ENCODE peak calls at places on chromosomes 5 and 9, in six cellular contexts. One of them, this sample, is unnamed.

GRCh38 chr9:108953983-108954574 is 19.9 kb downstream of the ABITRAM start:
- DNase-seq in C1 segment of cervical spinal cord: no peak
- DNase-seq in stimulated activated CD8-positive, alpha-beta memory T cell treated with anti-CD3 and anti-CD28 coated beads, Interleukin-7, amount 100 ng/mL, for 24 hours: no peak
- DNase-seq in HTR-8/SVneo: peak
- DNase-seq in H7: peak
- DNase-seq in non-pigmented ciliary epithelial cell: no peak
- DNase-seq in this sample: peak

GRCh38 chr5:172788771-172789686 is 18.0 kb upstream of the DUSP1 start:
- DNase-seq in H7: no peak
- DNase-seq in C1 segment of cervical spinal cord: no peak
- DNase-seq in non-pigmented ciliary epithelial cell: no peak
- DNase-seq in HTR-8/SVneo: no peak
- DNase-seq in stimulated activated CD8-positive, alpha-beta memory T cell treated with anti-CD3 and anti-CD28 coated beads, Interleukin-7, amount 100 ng/mL, for 24 hours: no peak
- DNase-seq in this sample: no peak

GRCh38 chr9:72540348-72540873 is 19.0 kb downstream of the TMC1 start:
- DNase-seq in HTR-8/SVneo: no peak
- DNase-seq in non-pigmented ciliary epithelial cell: no peak
- DNase-seq in stimulated activated CD8-positive, alpha-beta memory T cell treated with anti-CD3 and anti-CD28 coated beads, Interleukin-7, amount 100 ng/mL, for 24 hours: no peak
- DNase-seq in C1 segment of cervical spinal cord: no peak
- DNase-seq in H7: no peak
- DNase-seq in this sample: no peak

GRCh38 chr9:127537014-127537413 is 75.1 kb upstream of the STXBP1 start:
- DNase-seq in H7: peak
- DNase-seq in non-pigmented ciliary epithelial cell: no peak
- DNase-seq in C1 segment of cervical spinal cord: no peak
- DNase-seq in stimulated activated CD8-positive, alpha-beta memory T cell treated with anti-CD3 and anti-CD28 coated beads, Interleukin-7, amount 100 ng/mL, for 24 hours: no peak
- DNase-seq in HTR-8/SVneo: no peak
- DNase-seq in this sample: no peak

GRCh38 chr5:113330533-113331200 is 104.1 kb downstream of the TSSK1B start:
- DNase-seq in non-pigmented ciliary epithelial cell: no peak
- DNase-seq in HTR-8/SVneo: peak
- DNase-seq in H7: no peak
- DNase-seq in C1 segment of cervical spinal cord: no peak
- DNase-seq in stimulated activated CD8-positive, alpha-beta memory T cell treated with anti-CD3 and anti-CD28 coated beads, Interleukin-7, amount 100 ng/mL, for 24 hours: no peak
- DNase-seq in this sample: peak

GRCh38 chr9:113568481-113569321 is 105.2 kb downstream of the RGS3 start:
- DNase-seq in stimulated activated CD8-positive, alpha-beta memory T cell treated with anti-CD3 and anti-CD28 coated beads, Interleukin-7, amount 100 ng/mL, for 24 hours: no peak
- DNase-seq in H7: no peak
- DNase-seq in HTR-8/SVneo: no peak
- DNase-seq in C1 segment of cervical spinal cord: no peak
- DNase-seq in non-pigmented ciliary epithelial cell: no peak
- DNase-seq in this sample: no peak

GRCh38 chr5:129499208-129499852 is 39.2 kb downstream of the ADAMTS19 start:
- DNase-seq in non-pigmented ciliary epithelial cell: no peak
- DNase-seq in HTR-8/SVneo: no peak
- DNase-seq in stimulated activated CD8-positive, alpha-beta memory T cell treated with anti-CD3 and anti-CD28 coated beads, Interleukin-7, amount 100 ng/mL, for 24 hours: no peak
- DNase-seq in H7: no peak
- DNase-seq in C1 segment of cervical spinal cord: no peak
- DNase-seq in this sample: no peak

GRCh38 chr5:132655821-132656773 is 1.9 kb upstream of the IL13 start:
- DNase-seq in C1 segment of cervical spinal cord: no peak
- DNase-seq in HTR-8/SVneo: no peak
- DNase-seq in non-pigmented ciliary epithelial cell: no peak
- DNase-seq in stimulated activated CD8-positive, alpha-beta memory T cell treated with anti-CD3 and anti-CD28 coated beads, Interleukin-7, amount 100 ng/mL, for 24 hours: no peak
- DNase-seq in H7: peak
- DNase-seq in this sample: no peak

GRCh38 chr5:14208071-14209021 is 65.2 kb downstream of the TRIO start:
- DNase-seq in H7: no peak
- DNase-seq in HTR-8/SVneo: peak
- DNase-seq in C1 segment of cervical spinal cord: no peak
- DNase-seq in non-pigmented ciliary epithelial cell: peak
- DNase-seq in stimulated activated CD8-positive, alpha-beta memory T cell treated with anti-CD3 and anti-CD28 coated beads, Interleukin-7, amount 100 ng/mL, for 24 hours: no peak
- DNase-seq in this sample: no peak

GRCh38 chr5:116681334-116682013 is 106.9 kb upstream of the SEMA6A start:
- DNase-seq in HTR-8/SVneo: no peak
- DNase-seq in non-pigmented ciliary epithelial cell: no peak
- DNase-seq in C1 segment of cervical spinal cord: no peak
- DNase-seq in stimulated activated CD8-positive, alpha-beta memory T cell treated with anti-CD3 and anti-CD28 coated beads, Interleukin-7, amount 100 ng/mL, for 24 hours: no peak
- DNase-seq in H7: no peak
- DNase-seq in this sample: no peak

GRCh38 chr5:29230526-29231050 is 1962.9 kb upstream of the CDH6 start:
- DNase-seq in HTR-8/SVneo: no peak
- DNase-seq in H7: no peak
- DNase-seq in non-pigmented ciliary epithelial cell: no peak
- DNase-seq in C1 segment of cervical spinal cord: no peak
- DNase-seq in stimulated activated CD8-positive, alpha-beta memory T cell treated with anti-CD3 and anti-CD28 coated beads, Interleukin-7, amount 100 ng/mL, for 24 hours: no peak
- DNase-seq in this sample: no peak

GRCh38 chr5:63170496-63170895 is 591.9 kb downstream of the LRRC70 start:
- DNase-seq in HTR-8/SVneo: no peak
- DNase-seq in H7: no peak
- DNase-seq in stimulated activated CD8-positive, alpha-beta memory T cell treated with anti-CD3 and anti-CD28 coated beads, Interleukin-7, amount 100 ng/mL, for 24 hours: no peak
- DNase-seq in non-pigmented ciliary epithelial cell: no peak
- DNase-seq in C1 segment of cervical spinal cord: no peak
- DNase-seq in this sample: no peak

GRCh38 chr5:42021119-42021518 is 96.0 kb downstream of the FBXO4 start:
- DNase-seq in stimulated activated CD8-positive, alpha-beta memory T cell treated with anti-CD3 and anti-CD28 coated beads, Interleukin-7, amount 100 ng/mL, for 24 hours: no peak
- DNase-seq in H7: no peak
- DNase-seq in C1 segment of cervical spinal cord: no peak
- DNase-seq in non-pigmented ciliary epithelial cell: peak
- DNase-seq in HTR-8/SVneo: no peak
- DNase-seq in this sample: no peak

GRCh38 chr9:128972956-128973355 is 25.5 kb downstream of the NUP188 start:
- DNase-seq in stimulated activated CD8-positive, alpha-beta memory T cell treated with anti-CD3 and anti-CD28 coated beads, Interleukin-7, amount 100 ng/mL, for 24 hours: no peak
- DNase-seq in non-pigmented ciliary epithelial cell: peak
- DNase-seq in HTR-8/SVneo: peak
- DNase-seq in H7: no peak
- DNase-seq in C1 segment of cervical spinal cord: no peak
- DNase-seq in this sample: no peak

GRCh38 chr9:98702835-98703385 is 5.8 kb downstream of the GABBR2 start:
- DNase-seq in C1 segment of cervical spinal cord: no peak
- DNase-seq in non-pigmented ciliary epithelial cell: no peak
- DNase-seq in HTR-8/SVneo: no peak
- DNase-seq in stimulated activated CD8-positive, alpha-beta memory T cell treated with anti-CD3 and anti-CD28 coated beads, Interleukin-7, amount 100 ng/mL, for 24 hours: no peak
- DNase-seq in H7: no peak
- DNase-seq in this sample: no peak

GRCh38 chr5:96683392-96683791 is 21.2 kb downstream of the CAST start:
- DNase-seq in non-pigmented ciliary epithelial cell: no peak
- DNase-seq in HTR-8/SVneo: no peak
- DNase-seq in stimulated activated CD8-positive, alpha-beta memory T cell treated with anti-CD3 and anti-CD28 coated beads, Interleukin-7, amount 100 ng/mL, for 24 hours: no peak
- DNase-seq in H7: no peak
- DNase-seq in C1 segment of cervical spinal cord: no peak
- DNase-seq in this sample: no peak

GRCh38 chr5:119274767-119275130 is 81.1 kb upstream of the TNFAIP8 start:
- DNase-seq in H7: no peak
- DNase-seq in HTR-8/SVneo: peak
- DNase-seq in C1 segment of cervical spinal cord: no peak
- DNase-seq in non-pigmented ciliary epithelial cell: peak
- DNase-seq in stimulated activated CD8-positive, alpha-beta memory T cell treated with anti-CD3 and anti-CD28 coated beads, Interleukin-7, amount 100 ng/mL, for 24 hours: no peak
- DNase-seq in this sample: no peak

GRCh38 chr9:76394896-76395244 is 644 bp upstream of the RFK start:
- DNase-seq in non-pigmented ciliary epithelial cell: no peak
- DNase-seq in stimulated activated CD8-positive, alpha-beta memory T cell treated with anti-CD3 and anti-CD28 coated beads, Interleukin-7, amount 100 ng/mL, for 24 hours: peak
- DNase-seq in H7: peak
- DNase-seq in HTR-8/SVneo: no peak
- DNase-seq in C1 segment of cervical spinal cord: no peak
- DNase-seq in this sample: no peak

GRCh38 chr9:4831119-4831518 is 38.4 kb downstream of the RCL1 start:
- DNase-seq in stimulated activated CD8-positive, alpha-beta memory T cell treated with anti-CD3 and anti-CD28 coated beads, Interleukin-7, amount 100 ng/mL, for 24 hours: no peak
- DNase-seq in non-pigmented ciliary epithelial cell: no peak
- DNase-seq in H7: no peak
- DNase-seq in HTR-8/SVneo: no peak
- DNase-seq in C1 segment of cervical spinal cord: no peak
- DNase-seq in this sample: no peak

GRCh38 chr5:180816608-180817534 is 14.3 kb upstream of the MGAT1 start:
- DNase-seq in stimulated activated CD8-positive, alpha-beta memory T cell treated with anti-CD3 and anti-CD28 coated beads, Interleukin-7, amount 100 ng/mL, for 24 hours: no peak
- DNase-seq in non-pigmented ciliary epithelial cell: no peak
- DNase-seq in HTR-8/SVneo: no peak
- DNase-seq in H7: no peak
- DNase-seq in C1 segment of cervical spinal cord: no peak
- DNase-seq in this sample: no peak

GRCh38 chr9:128106940-128107259 is 20.6 kb downstream of the PTGES2 start:
- DNase-seq in stimulated activated CD8-positive, alpha-beta memory T cell treated with anti-CD3 and anti-CD28 coated beads, Interleukin-7, amount 100 ng/mL, for 24 hours: no peak
- DNase-seq in H7: peak
- DNase-seq in C1 segment of cervical spinal cord: no peak
- DNase-seq in non-pigmented ciliary epithelial cell: no peak
- DNase-seq in HTR-8/SVneo: no peak
- DNase-seq in this sample: no peak

GRCh38 chr5:38338455-38338854 is 80.1 kb downstream of the EGFLAM start:
- DNase-seq in HTR-8/SVneo: no peak
- DNase-seq in non-pigmented ciliary epithelial cell: no peak
- DNase-seq in H7: no peak
- DNase-seq in stimulated activated CD8-positive, alpha-beta memory T cell treated with anti-CD3 and anti-CD28 coated beads, Interleukin-7, amount 100 ng/mL, for 24 hours: no peak
- DNase-seq in C1 segment of cervical spinal cord: no peak
- DNase-seq in this sample: no peak

GRCh38 chr9:38068616-38068865 is 486 bp downstream of the SHB start:
- DNase-seq in non-pigmented ciliary epithelial cell: no peak
- DNase-seq in HTR-8/SVneo: no peak
- DNase-seq in H7: no peak
- DNase-seq in stimulated activated CD8-positive, alpha-beta memory T cell treated with anti-CD3 and anti-CD28 coated beads, Interleukin-7, amount 100 ng/mL, for 24 hours: no peak
- DNase-seq in C1 segment of cervical spinal cord: peak
- DNase-seq in this sample: peak

GRCh38 chr5:87081511-87082372 is 185.9 kb upstream of the RASA1 start:
- DNase-seq in H7: no peak
- DNase-seq in non-pigmented ciliary epithelial cell: no peak
- DNase-seq in HTR-8/SVneo: no peak
- DNase-seq in stimulated activated CD8-positive, alpha-beta memory T cell treated with anti-CD3 and anti-CD28 coated beads, Interleukin-7, amount 100 ng/mL, for 24 hours: no peak
- DNase-seq in C1 segment of cervical spinal cord: no peak
- DNase-seq in this sample: peak

GRCh38 chr9:69584746-69585145 is 87.4 kb downstream of the APBA1 start:
- DNase-seq in C1 segment of cervical spinal cord: no peak
- DNase-seq in H7: no peak
- DNase-seq in non-pigmented ciliary epithelial cell: no peak
- DNase-seq in stimulated activated CD8-positive, alpha-beta memory T cell treated with anti-CD3 and anti-CD28 coated beads, Interleukin-7, amount 100 ng/mL, for 24 hours: no peak
- DNase-seq in HTR-8/SVneo: no peak
- DNase-seq in this sample: no peak

GRCh38 chr5:72379936-72380335 is 59.8 kb downstream of the PTCD2 start:
- DNase-seq in stimulated activated CD8-positive, alpha-beta memory T cell treated with anti-CD3 and anti-CD28 coated beads, Interleukin-7, amount 100 ng/mL, for 24 hours: no peak
- DNase-seq in H7: no peak
- DNase-seq in C1 segment of cervical spinal cord: no peak
- DNase-seq in non-pigmented ciliary epithelial cell: no peak
- DNase-seq in HTR-8/SVneo: no peak
- DNase-seq in this sample: no peak

GRCh38 chr5:180873628-180874520 is 12.8 kb upstream of the ZFP62 start:
- DNase-seq in non-pigmented ciliary epithelial cell: peak
- DNase-seq in stimulated activated CD8-positive, alpha-beta memory T cell treated with anti-CD3 and anti-CD28 coated beads, Interleukin-7, amount 100 ng/mL, for 24 hours: no peak
- DNase-seq in HTR-8/SVneo: no peak
- DNase-seq in C1 segment of cervical spinal cord: no peak
- DNase-seq in H7: no peak
- DNase-seq in this sample: peak

GRCh38 chr9:127445851-127446719 is 5.1 kb downstream of the RPL12 start:
- DNase-seq in HTR-8/SVneo: no peak
- DNase-seq in H7: no peak
- DNase-seq in non-pigmented ciliary epithelial cell: no peak
- DNase-seq in C1 segment of cervical spinal cord: no peak
- DNase-seq in stimulated activated CD8-positive, alpha-beta memory T cell treated with anti-CD3 and anti-CD28 coated beads, Interleukin-7, amount 100 ng/mL, for 24 hours: no peak
- DNase-seq in this sample: no peak

This sample was measured in B cell.